ENCODE peak calls at places on chromosomes 3 and 15, in four cellular contexts. W is HepG2, P is Panc1, L is K562. V is an unnamed sample.

GRCh38 chr15:20357139-20358065 is 184.2 kb downstream of the GOLGA6L6 start:
- DNase-seq in W (no peak), P (no peak), L (no peak), V (no peak)

GRCh38 chr15:53559364-53560253 is 199.9 kb downstream of the WDR72 start:
- DNase-seq in W (peak), P (no peak), L (no peak), V (no peak)

GRCh38 chr15:24068102-24068501 is 381.0 kb upstream of the NDN start:
- DNase-seq in W (no peak), P (no peak), L (no peak), V (no peak)

GRCh38 chr3:14161282-14161681 is 17.1 kb downstream of the XPC start:
- DNase-seq in W (no peak), P (no peak), L (no peak), V (no peak)

GRCh38 chr15:36468746-36469145 is 110.7 kb upstream of the CDIN1 start:
- DNase-seq in W (no peak), P (no peak), L (no peak), V (no peak)

GRCh38 chr15:78638658-78639314 is 2.2 kb downstream of the CHRNB4 start:
- DNase-seq in W (peak), P (no peak), L (peak), V (peak)

GRCh38 chr3:79341961-79342360 is 425.8 kb downstream of the ROBO1 start:
- DNase-seq in W (no peak), P (no peak), L (no peak), V (no peak)

GRCh38 chr15:62711691-62712454 is 330.7 kb upstream of the TPM1 start:
- DNase-seq in W (no peak), P (no peak), L (no peak), V (no peak)

GRCh38 chr3:9770276-9770812 is 597 bp upstream of the CAMK1 start:
- DNase-seq in W (peak), P (no peak), L (no peak), V (no peak)

GRCh38 chr3:11199902-11200678 is 45.8 kb downstream of the HRH1 start:
- DNase-seq in W (no peak), P (no peak), L (no peak), V (no peak)

GRCh38 chr15:66827698-66828055 is 125.6 kb downstream of the SMAD6 start:
- DNase-seq in W (no peak), P (no peak), L (no peak), V (no peak)

GRCh38 chr3:184635126-184635525 is 73.5 kb downstream of the EPHB3 start:
- DNase-seq in W (no peak), P (no peak), L (no peak), V (no peak)

DNA sequence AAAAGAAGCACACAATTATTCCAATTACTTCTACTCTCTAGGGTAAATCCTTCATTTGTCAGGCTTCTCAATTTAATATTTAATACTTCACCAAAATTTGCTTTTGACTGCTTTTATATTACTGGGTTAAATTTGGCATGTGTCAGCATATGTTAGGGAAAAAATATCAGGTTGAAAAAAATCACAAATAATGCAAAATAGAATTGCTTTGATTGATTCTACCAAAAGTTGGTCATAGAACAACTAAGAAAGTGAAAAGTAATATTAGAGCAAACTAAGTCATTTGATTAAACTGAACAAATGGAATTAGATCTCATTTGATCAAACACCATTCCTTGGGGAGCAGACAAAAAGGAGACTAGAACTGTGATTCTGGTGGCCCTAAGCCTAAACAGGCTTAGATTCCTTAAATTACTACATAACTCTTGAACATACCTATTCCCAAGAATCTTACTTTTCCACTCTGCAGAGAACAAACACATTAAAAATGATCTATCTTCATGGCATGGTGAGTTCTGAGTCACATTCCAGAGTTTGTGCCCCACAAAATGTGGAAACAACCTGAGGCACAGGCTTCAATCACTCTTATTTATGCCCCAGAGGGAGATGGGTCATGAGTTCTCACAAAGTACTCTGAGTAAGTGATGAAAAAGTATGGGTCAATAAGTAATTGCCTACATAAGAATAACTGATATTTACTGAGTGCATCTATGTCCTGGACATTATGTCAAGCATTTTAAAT is 137.4 kb upstream of the SLC2A2 start:
- DNase-seq in W (no peak), P (no peak), L (no peak), V (no peak)
- TF ChIP-seq TCF7L2 in W (no peak), P (no peak), L (no peak), V (no peak)

DNA sequence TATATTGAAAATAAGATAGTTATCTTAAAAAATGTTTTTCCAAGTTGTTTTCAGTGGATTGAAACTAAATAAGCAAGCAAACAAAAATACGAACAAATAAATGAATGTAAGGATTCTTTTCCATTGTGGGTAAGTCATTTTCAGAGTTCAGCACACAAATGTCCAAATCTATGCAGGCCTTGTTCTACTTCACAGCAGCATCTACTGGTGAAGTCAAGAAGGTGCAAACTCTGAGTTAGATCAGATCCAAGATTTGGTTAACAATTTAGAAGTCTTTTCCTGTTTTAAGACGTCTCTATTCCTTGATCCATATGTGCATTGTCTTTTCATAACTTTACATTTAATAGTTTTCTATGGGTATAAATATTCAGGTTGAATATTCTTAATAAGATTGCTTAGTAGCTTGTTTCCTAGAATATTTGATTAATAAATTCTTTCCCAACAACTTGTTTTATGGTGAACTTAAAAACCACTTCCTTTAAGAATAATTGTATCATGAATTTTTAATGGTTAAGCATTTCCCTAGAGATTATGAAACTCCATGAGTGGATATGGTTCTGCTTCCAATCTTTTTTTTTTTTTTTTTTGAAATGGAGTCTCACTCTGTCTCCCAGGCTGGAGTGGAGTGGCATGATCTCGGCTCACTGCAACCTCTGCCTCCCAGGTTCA is 10.5 kb downstream of the PTX3 start:
- DNase-seq in W (no peak), P (no peak), L (no peak), V (peak)
- TF ChIP-seq TCF7L2 in W (no peak), P (no peak), L (no peak), V (no peak)

GRCh38 chr3:126818696-126819095 is 114.7 kb downstream of the CHCHD6 start:
- DNase-seq in W (no peak), P (no peak), L (no peak), V (no peak)
- TF ChIP-seq TCF7L2 in W (no peak), P (no peak), L (no peak), V (no peak)

DNA sequence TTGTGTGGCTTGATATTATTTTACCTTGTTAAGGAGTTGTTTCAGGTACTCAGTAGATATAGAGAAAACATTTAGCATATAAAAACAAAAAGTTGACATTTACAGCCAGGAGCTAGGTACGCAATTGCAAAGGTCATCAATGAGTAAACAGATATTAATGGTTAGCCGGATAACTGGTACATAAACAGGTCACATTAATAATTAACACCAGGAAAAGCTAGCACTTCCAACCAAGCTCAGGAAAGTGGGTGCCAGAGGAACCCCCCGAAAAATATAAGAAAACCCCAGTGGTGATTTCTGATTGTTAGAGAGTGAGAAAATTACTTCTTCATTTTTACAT is 146.6 kb upstream of the NR2F2 start:
- DNase-seq in W (peak), P (no peak), L (no peak), V (no peak)
- TF ChIP-seq TCF7L2 in W (no peak), P (no peak), L (no peak), V (no peak)

DNA sequence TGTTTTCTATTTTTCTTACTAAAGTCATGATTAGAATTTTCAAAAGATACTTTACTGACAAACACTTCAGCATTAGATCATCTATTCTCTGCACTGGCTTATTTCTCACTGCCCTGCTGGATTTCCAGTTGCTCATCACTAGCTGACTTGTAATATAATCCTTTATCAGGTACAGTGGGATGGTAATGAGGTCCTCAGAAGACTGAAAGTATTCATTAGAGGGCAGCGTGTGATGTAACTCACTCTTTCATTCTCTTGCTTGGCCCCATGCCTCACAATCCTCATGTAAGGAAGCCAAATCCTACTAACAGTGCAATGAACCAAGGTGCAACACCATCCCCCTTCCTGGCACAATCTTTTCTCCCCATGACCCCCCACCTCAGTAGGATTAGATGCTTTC is 289.9 kb downstream of the CTNNB1 start:
- DNase-seq in W (no peak), P (no peak), L (no peak), V (no peak)
- TF ChIP-seq TCF7L2 in W (no peak), P (no peak), L (no peak), V (no peak)

GRCh38 chr3:172126741-172127140 is 87.4 kb downstream of the FNDC3B start:
- DNase-seq in W (no peak), P (no peak), L (no peak), V (no peak)

GRCh38 chr3:172127141-172127540 is 87.8 kb downstream of the FNDC3B start:
- DNase-seq in W (no peak), P (no peak), L (no peak), V (no peak)

GRCh38 chr3:172128852-172129251 is 89.5 kb downstream of the FNDC3B start:
- DNase-seq in W (no peak), P (no peak), L (no peak), V (no peak)

GRCh38 chr3:172129534-172129867 is 90.1 kb downstream of the FNDC3B start:
- DNase-seq in W (no peak), P (no peak), L (no peak), V (no peak)

GRCh38 chr3:172127929-172128580 is 88.7 kb downstream of the FNDC3B start:
- DNase-seq in W (peak), P (no peak), L (no peak), V (no peak)
- TF ChIP-seq TCF7L2 in W (no peak), P (no peak), L (no peak), V (no peak)

GRCh38 chr3:197749315-197749600 is 425 bp upstream of the FYTTD1 start:
- DNase-seq in W (no peak), P (no peak), L (peak), V (peak)
- TF ChIP-seq TCF7L2 in W (no peak), P (no peak), L (no peak), V (no peak)

GRCh38 chr3:134485075-134485536 is 679 bp downstream of the ANAPC13 start:
- DNase-seq in W (peak), P (no peak), L (peak), V (no peak)

GRCh38 chr3:134482622-134483021 is 3.2 kb downstream of the ANAPC13 start:
- DNase-seq in W (no peak), P (no peak), L (no peak), V (no peak)

GRCh38 chr3:134485620-134486576 is at the start of the genes ANAPC13 and CEP63:
- DNase-seq in W (peak), P (peak), L (peak), V (peak)

GRCh38 chr3:134481166-134481565 is 4.6 kb downstream of the ANAPC13 start:
- DNase-seq in W (no peak), P (no peak), L (no peak), V (no peak)

DNA sequence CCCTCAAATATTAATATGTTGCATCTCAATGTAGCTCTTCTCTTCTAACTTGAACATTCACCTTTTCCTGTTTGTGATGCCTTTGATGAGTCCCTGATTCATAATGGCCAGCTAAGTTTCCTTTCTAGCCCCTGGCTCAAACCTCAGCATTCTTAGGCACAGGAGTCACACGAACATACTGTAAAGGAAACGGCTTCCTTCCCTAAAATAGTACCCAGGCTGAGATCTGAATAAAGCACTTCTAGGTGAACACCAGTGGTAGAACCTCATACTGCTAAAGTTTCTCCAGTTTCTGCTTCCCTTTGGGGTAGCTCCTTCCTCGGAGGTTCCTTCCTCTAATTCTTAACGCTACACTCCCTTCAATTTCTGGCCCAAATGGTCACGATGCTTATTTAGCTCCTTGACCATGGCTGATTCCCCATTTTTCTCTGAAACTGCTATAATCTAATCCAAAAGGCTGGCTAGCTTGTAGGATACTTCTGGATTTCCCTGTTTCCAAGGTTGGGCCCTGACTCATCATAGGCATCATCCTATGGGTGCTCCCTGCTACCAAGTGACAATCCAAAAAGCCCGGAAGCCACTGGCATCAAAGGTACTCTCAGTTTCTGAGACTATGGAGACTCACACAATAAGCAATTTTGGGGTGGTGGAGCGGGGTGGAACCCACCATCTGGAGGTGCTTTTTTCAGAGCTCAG is 2.4 kb downstream of the ANAPC13 start:
- DNase-seq in W (no peak), P (no peak), L (no peak), V (no peak)
- TF ChIP-seq TCF7L2 in W (no peak), P (no peak), L (no peak), V (no peak)

GRCh38 chr3:48125026-48125704 is 63.1 kb downstream of the CDC25A start:
- DNase-seq in W (no peak), P (no peak), L (no peak), V (no peak)
- TF ChIP-seq TCF7L2 in W (no peak), P (no peak), L (no peak), V (no peak)

V was measured in HCT116.